ENCODE peak calls at places on chromosomes 4 and X, in eight cellular contexts. Q, L, M, K, S, Y, R and O are unnamed samples.

GRCh38 chrX:123481908-123482873 is 250.7 kb downstream of the THOC2 start:
- DNase-seq in R (no peak), S (peak), Q (no peak), K (no peak), M (no peak), L (no peak), Y (no peak), O (no peak)

GRCh38 chrX:107454302-107454701 is 4.8 kb downstream of the FRMPD3 start:
- DNase-seq in M (no peak), R (no peak), Q (no peak), Y (no peak), K (no peak), L (no peak), S (peak), O (no peak)

GRCh38 chrX:31858915-31859314 is 787.1 kb upstream of the FTHL17 start:
- DNase-seq in L (no peak), K (no peak), Y (no peak), R (no peak), S (no peak), M (no peak), Q (no peak), O (no peak)

GRCh38 chrX:46882266-46882665 is 30.0 kb upstream of the JADE3 start:
- DNase-seq in L (no peak), K (no peak), R (no peak), S (no peak), Q (no peak), Y (no peak), M (no peak), O (no peak)

GRCh38 chrX:21940356-21940829 is at the start of gene SMS:
- DNase-seq in M (peak), Y (no peak), K (peak), Q (peak), R (peak), S (peak), L (peak), O (peak)

GRCh38 chr4:139297001-139297410 is 4.3 kb upstream of the NAA15 start:
- DNase-seq in M (no peak), K (no peak), L (no peak), S (peak), Y (no peak), R (no peak), Q (no peak), O (no peak)

GRCh38 chr4:67892905-67893304 is 9.1 kb upstream of the TMPRSS11D start:
- DNase-seq in Y (no peak), Q (no peak), R (no peak), K (no peak), L (no peak), S (no peak), M (no peak), O (no peak)

GRCh38 chr4:147793569-147793968 is 61.7 kb downstream of the ARHGAP10 start:
- DNase-seq in K (no peak), S (peak), M (no peak), Q (no peak), Y (no peak), R (no peak), L (no peak), O (no peak)

GRCh38 chr4:26748805-26749204 is 111.8 kb upstream of the STIM2 start:
- DNase-seq in Y (no peak), M (no peak), R (no peak), S (no peak), Q (no peak), K (no peak), L (no peak), O (no peak)

GRCh38 chrX:153468008-153468580 is 2.3 kb downstream of the HAUS7 start:
- DNase-seq in K (no peak), M (no peak), Y (no peak), S (no peak), R (no peak), Q (no peak), L (no peak), O (no peak)

GRCh38 chr4:78610546-78611214 is 59.1 kb downstream of the ANXA3 start:
- DNase-seq in S (no peak), M (no peak), Y (no peak), L (no peak), R (no peak), Q (no peak), K (no peak), O (no peak)

GRCh38 chr4:15702941-15703403 is at the start of gene BST1:
- DNase-seq in M (peak), Y (no peak), Q (no peak), K (peak), R (no peak), S (peak), L (peak), O (no peak)

GRCh38 chr4:7733801-7734650 is 205.6 kb downstream of the AFAP1 start:
- DNase-seq in S (no peak), Y (no peak), M (no peak), R (no peak), Q (no peak), L (no peak), K (no peak), O (no peak)

GRCh38 chr4:10737335-10737734 is 52.8 kb upstream of the CLNK start:
- DNase-seq in M (no peak), R (no peak), Q (no peak), S (peak), L (no peak), Y (peak), K (no peak), O (no peak)

GRCh38 chrX:72131317-72132294 is at the start of gene RTL5:
- DNase-seq in M (peak), L (peak), K (peak), R (peak), Q (peak), S (peak), Y (peak), O (peak)

GRCh38 chr4:75990129-75990528 is 616 bp downstream of the SDAD1 start:
- DNase-seq in L (no peak), Q (no peak), S (no peak), M (no peak), R (no peak), K (no peak), Y (no peak), O (no peak)

GRCh38 chr4:58301384-58301783 is 1191.2 kb upstream of the IGFBP7 start:
- DNase-seq in L (no peak), S (no peak), Q (no peak), M (no peak), Y (peak), R (no peak), K (no peak), O (no peak)

GRCh38 chrX:50813843-50814661 is at the start of gene SHROOM4:
- DNase-seq in Y (no peak), M (peak), S (no peak), L (peak), R (peak), K (no peak), Q (no peak), O (no peak)

GRCh38 chrX:17923546-17923945 is 62.4 kb upstream of the RAI2 start:
- DNase-seq in Q (no peak), S (no peak), R (no peak), Y (no peak), M (no peak), L (no peak), K (no peak), O (no peak)

GRCh38 chr4:112735474-112735951 is 98.6 kb downstream of the LARP7 start:
- DNase-seq in S (peak), R (no peak), L (no peak), Q (no peak), M (no peak), Y (no peak), K (no peak), O (no peak)

GRCh38 chr4:4430492-4431195 is 43.7 kb downstream of the NSG1 start:
- DNase-seq in R (no peak), Y (peak), M (no peak), S (peak), K (no peak), Q (peak), L (peak), O (peak)

GRCh38 chr4:98289375-98289774 is 28.2 kb downstream of the RAP1GDS1 start:
- DNase-seq in M (no peak), Q (no peak), K (no peak), S (no peak), Y (no peak), R (no peak), L (no peak), O (no peak)

GRCh38 chr4:133920236-133920635 is 281.4 kb downstream of the PABPC4L start:
- DNase-seq in L (no peak), Y (no peak), R (no peak), S (no peak), M (no peak), K (no peak), Q (no peak), O (no peak)

GRCh38 chr4:149371021-149371420 is 444.6 kb downstream of the IQCM start:
- DNase-seq in M (no peak), Y (peak), S (peak), L (no peak), K (peak), R (no peak), Q (peak), O (peak)

GRCh38 chr4:151933122-151933827 is 172.5 kb upstream of the GATB start:
- DNase-seq in M (no peak), Y (no peak), L (no peak), K (no peak), Q (no peak), S (no peak), R (no peak), O (no peak)

GRCh38 chr4:75916091-75916661 is 13.9 kb upstream of the PPEF2 start:
- DNase-seq in M (no peak), K (no peak), Q (no peak), Y (no peak), L (peak), S (peak), R (no peak), O (no peak)